ENCODE peak calls at places on chromosome 21, in six cellular contexts. Q is HCT116, P is GM23248, C is PC-3, Z is MM.1S, S is SK-N-SH. D is an unnamed sample.

GRCh38 chr21:33685613-33686197 is 43.4 kb downstream of the ITSN1 start:
- DNase-seq in Q (no peak), C (peak; percentile 24), P (peak; percentile 82), S (no peak), Z (peak; percentile 7), D (no peak)

GRCh38 chr21:46472246-46472645 is 13.6 kb downstream of the DIP2A start:
- DNase-seq in Z (no peak), C (no peak), S (no peak), Q (no peak), P (no peak), D (no peak)

GRCh38 chr21:41283211-41283818 is 33.3 kb upstream of the FAM3B start:
- DNase-seq in C (peak; percentile 90), S (peak; percentile 72), Z (peak; percentile 84), P (peak; percentile 91), Q (peak; percentile 39), D (peak; percentile 81)

GRCh38 chr21:43812139-43812821 is 22.9 kb downstream of the RRP1 start:
- DNase-seq in C (no peak), P (no peak), Z (no peak), S (no peak), Q (no peak), D (no peak)

GRCh38 chr21:33374080-33374873 is 28.9 kb upstream of the IFNGR2 start:
- DNase-seq in Z (peak; percentile 86), P (peak; percentile 58), Q (peak; percentile 53), S (peak; percentile 45), C (peak; percentile 90), D (peak; percentile 35)

GRCh38 chr21:46155514-46156377 is at the start of gene FTCD:
- DNase-seq in Z (no peak), C (no peak), P (no peak), Q (no peak), S (no peak), D (no peak)

GRCh38 chr21:28687571-28687970 is 305.1 kb downstream of the LTN1 start:
- DNase-seq in C (peak; percentile 95), S (no peak), Z (no peak), Q (no peak), P (no peak), D (no peak)

GRCh38 chr21:36751383-36751782 is 52.5 kb downstream of the SIM2 start:
- DNase-seq in S (no peak), Q (no peak), Z (no peak), C (no peak), P (no peak), D (no peak)

GRCh38 chr21:37594472-37594951 is 227.9 kb downstream of the DYRK1A start:
- DNase-seq in S (no peak), P (no peak), Q (no peak), C (no peak), Z (no peak), D (no peak)

GRCh38 chr21:39934895-39935294 is 67.7 kb downstream of the PCP4 start:
- DNase-seq in Q (no peak), C (no peak), Z (peak; percentile 99), P (no peak), S (no peak), D (no peak)

GRCh38 chr21:33261635-33262034 is 4.5 kb upstream of the IL10RB start:
- DNase-seq in C (no peak), Q (no peak), P (peak; percentile 45), S (no peak), Z (peak; percentile 74), D (no peak)

GRCh38 chr21:45994738-45995685 is 13.4 kb downstream of the COL6A1 start:
- DNase-seq in C (no peak), S (no peak), Z (no peak), Q (no peak), P (no peak), D (no peak)

GRCh38 chr21:29558331-29558730 is 259.6 kb downstream of the BACH1 start:
- DNase-seq in Q (no peak), S (no peak), C (no peak), Z (no peak), P (no peak), D (no peak)

GRCh38 chr21:41364308-41364707 is 2.5 kb downstream of the MX2 start:
- DNase-seq in C (peak; percentile 29), Q (no peak), Z (no peak), S (no peak), P (no peak), D (no peak)

GRCh38 chr21:29206445-29206844 is 76.0 kb downstream of the MAP3K7CL start:
- DNase-seq in Q (no peak), S (no peak), Z (no peak), C (no peak), P (no peak), D (no peak)

GRCh38 chr21:15520811-15521643 is 208.8 kb upstream of the USP25 start:
- DNase-seq in Q (no peak), C (peak; percentile 43), S (peak; percentile 8), P (peak; percentile 26), Z (no peak), D (peak; percentile 37)

GRCh38 chr21:41147979-41148355 is 20.0 kb upstream of the BACE2 start:
- DNase-seq in C (no peak), Q (no peak), S (no peak), Z (no peak), P (no peak), D (peak; percentile 15)

GRCh38 chr21:45992311-45993209 is 11.0 kb downstream of the COL6A1 start:
- DNase-seq in S (no peak), Q (no peak), Z (no peak), P (peak; percentile 25), C (no peak), D (no peak)

GRCh38 chr21:36733857-36734256 is 34.9 kb downstream of the SIM2 start:
- DNase-seq in Z (no peak), P (no peak), Q (no peak), S (no peak), C (no peak), D (no peak)

GRCh38 chr21:46498335-46499050 is 39.8 kb downstream of the DIP2A start:
- DNase-seq in S (no peak), C (peak; percentile 81), Z (no peak), P (no peak), Q (peak; percentile 29), D (no peak)

GRCh38 chr21:33403786-33404571 is 766 bp downstream of the IFNGR2 start:
- DNase-seq in Z (peak; percentile 58), C (peak; percentile 41), P (peak; percentile 86), S (peak; percentile 76), Q (no peak), D (peak; percentile 68)

GRCh38 chr21:16851054-16851453 is 661.8 kb upstream of the CXADR start:
- DNase-seq in C (no peak), P (no peak), Q (no peak), Z (no peak), S (no peak), D (no peak)

GRCh38 chr21:22409571-22409970 is 1411.4 kb downstream of the NCAM2 start:
- DNase-seq in C (no peak), Q (no peak), S (no peak), Z (no peak), P (no peak), D (no peak)

GRCh38 chr21:15682182-15682895 is 47.4 kb upstream of the USP25 start:
- DNase-seq in Q (no peak), P (peak; percentile 74), Z (no peak), S (no peak), C (peak; percentile 80), D (no peak)

GRCh38 chr21:36788116-36788515 is 89.2 kb downstream of the SIM2 start:
- DNase-seq in C (peak; percentile 74), S (no peak), Q (peak; percentile 46), P (no peak), Z (no peak), D (no peak)

DNA sequence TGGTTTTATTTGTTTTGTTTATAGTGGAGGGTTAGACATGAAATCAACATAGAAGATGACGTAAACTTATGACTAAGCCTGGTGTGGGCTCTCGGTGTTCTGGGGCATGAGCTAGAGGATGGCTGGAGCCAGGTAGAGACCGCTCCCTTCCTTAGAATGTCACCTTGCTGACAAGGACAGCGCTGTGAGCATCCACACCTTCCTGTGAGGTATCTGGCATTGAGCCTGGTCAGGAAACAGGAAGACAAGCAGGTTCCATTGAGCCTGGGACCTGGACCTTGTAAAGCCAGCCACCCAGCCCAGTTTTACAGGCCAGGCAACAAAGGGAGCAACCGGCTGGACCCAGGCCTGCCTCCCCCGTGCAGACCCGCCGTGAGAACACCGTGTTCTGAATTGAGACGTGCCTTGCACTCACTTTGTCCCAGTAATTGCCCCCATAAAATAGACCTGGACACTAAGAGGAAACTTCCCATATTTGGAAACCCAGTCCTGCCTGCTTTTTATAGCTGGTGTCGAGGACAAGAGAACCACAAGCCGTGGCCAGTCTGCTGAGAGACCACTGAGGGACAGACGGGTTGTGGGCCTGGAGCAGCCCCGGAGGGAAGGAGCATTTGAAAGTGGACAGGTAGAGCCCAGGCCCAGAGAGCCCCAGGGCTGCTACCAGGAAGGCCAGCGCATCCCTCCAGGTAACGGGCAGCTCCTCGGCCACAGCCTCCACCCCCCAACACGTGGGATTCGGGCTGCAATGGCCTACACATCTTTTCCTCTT is 78.0 kb downstream of the PDE9A start:
- DNase-seq in C (peak; percentile 99), Q (peak; percentile 54), S (no peak), Z (no peak), P (no peak), D (no peak)
- H3K27ac ChIP-seq in C (peak overlapping the region; percentile 83), Q (peak overlapping the region; percentile 23), S (no peak overlapping the region), Z (no peak overlapping the region), P (no peak overlapping the region), D (no peak overlapping the region)

GRCh38 chr21:35106246-35106835 is 57.2 kb upstream of the RUNX1 start:
- DNase-seq in Q (no peak), Z (no peak), C (no peak), S (peak; percentile 9), P (no peak), D (no peak)
- H3K9ac ChIP-seq in Q (no peak overlapping the region), Z (no peak overlapping the region), C (no peak overlapping the region), S (no peak overlapping the region), P (no peak overlapping the region), D (no peak overlapping the region)

GRCh38 chr21:44927587-44928461 is 7.1 kb upstream of the ITGB2 start:
- DNase-seq in C (peak; percentile 96), Z (no peak), Q (no peak), P (peak; percentile 91), S (no peak), D (no peak)

GRCh38 chr21:44925027-44925755 is 4.5 kb upstream of the ITGB2 start:
- DNase-seq in C (peak; percentile 45), Q (no peak), Z (no peak), P (peak; percentile 73), S (no peak), D (no peak)

GRCh38 chr21:44924611-44925010 is 3.9 kb upstream of the ITGB2 start:
- DNase-seq in P (no peak), Q (no peak), C (no peak), S (no peak), Z (no peak), D (no peak)

GRCh38 chr21:44927259-44927586 is 6.5 kb upstream of the ITGB2 start:
- DNase-seq in Z (no peak), P (no peak), S (no peak), C (no peak), Q (no peak), D (no peak)

GRCh38 chr21:44926364-44927101 is 5.8 kb upstream of the ITGB2 start:
- DNase-seq in C (peak; percentile 21), P (peak; percentile 95), Q (no peak), S (no peak), Z (no peak), D (no peak)
- TF ChIP-seq EZH2phosphoT487 in C (no peak), P (no peak), Q (no peak), S (no peak), Z (peak; percentile 15), D (no peak)

DNA sequence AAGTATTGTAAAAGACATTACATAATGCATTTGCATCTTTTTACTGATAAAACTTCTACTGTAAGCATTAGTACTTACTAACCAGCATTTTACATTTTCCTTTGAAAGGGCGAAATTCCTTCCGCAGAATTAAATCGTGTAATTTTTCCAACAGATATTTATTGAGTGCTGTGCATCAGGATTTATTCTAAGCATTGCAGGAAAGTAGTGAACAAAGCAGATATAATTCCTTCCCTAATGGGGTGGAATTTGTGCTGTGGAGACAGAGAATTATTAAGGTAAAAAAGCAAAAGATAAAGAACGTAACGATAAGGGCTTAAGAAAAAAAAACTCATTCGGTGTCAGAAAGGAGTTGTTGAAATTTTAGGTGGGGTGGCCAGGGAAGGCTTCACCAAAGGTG is 7.6 kb upstream of the ETS2 start:
- DNase-seq in Z (no peak), S (no peak), C (no peak), Q (no peak), P (no peak), D (no peak)
- H3K27ac ChIP-seq in Z (no peak overlapping the region), S (peak overlapping the region; percentile 91), C (peak overlapping the region; percentile 95), Q (peak overlapping the region; percentile 70), P (no peak overlapping the region), D (no peak overlapping the region)